ENCODE peak calls at places on chromosomes 13 and 19, in seven cellular contexts. H is ascending aorta, J is cardiac muscle cell, K is SK-N-SH, Y is AG10803, O is epithelial cell of esophagus, G is D721Med. B is an unnamed sample.

GRCh38 chr19:632228-633067 is 889 bp downstream of the POLRMT start:
- DNase-seq in Y (peak), J (peak), K (peak), H (no peak), O (peak), G (no peak), B (no peak)

GRCh38 chr13:40438999-40439797 is 227.2 kb downstream of the FOXO1 start:
- DNase-seq in K (no peak), Y (peak), H (no peak), G (no peak), J (peak), O (no peak), B (no peak)

GRCh38 chr19:6890938-6891337 is 3.6 kb downstream of the ADGRE1 start:
- DNase-seq in J (no peak), H (no peak), O (no peak), Y (no peak), K (no peak), G (no peak), B (no peak)

GRCh38 chr13:89457977-89458376 is 1786.8 kb downstream of the SLITRK5 start:
- DNase-seq in K (no peak), Y (peak), O (peak), J (peak), H (no peak), G (no peak), B (no peak)

GRCh38 chr13:83057119-83057518 is 825.2 kb downstream of the SLITRK1 start:
- DNase-seq in J (no peak), O (no peak), Y (peak), K (no peak), H (no peak), G (no peak), B (no peak)

GRCh38 chr19:13093407-13094284 is 9.0 kb downstream of the LYL1 start:
- DNase-seq in Y (peak), G (peak), K (peak), J (peak), H (peak), O (peak), B (no peak)

GRCh38 chr13:35917942-35918645 is 213.1 kb downstream of the DCLK1 start:
- DNase-seq in G (no peak), O (no peak), Y (peak), J (no peak), K (no peak), H (no peak), B (no peak)

GRCh38 chr19:14770944-14771839 is 7.2 kb downstream of the ADGRE2 start:
- DNase-seq in Y (no peak), G (no peak), H (peak), J (no peak), O (no peak), K (no peak), B (peak)

GRCh38 chr13:20165417-20166257 is 4.8 kb upstream of the GJA3 start:
- DNase-seq in O (peak), Y (no peak), G (no peak), J (no peak), K (no peak), H (no peak), B (no peak)

GRCh38 chr19:41965127-41965526 is 6.0 kb upstream of the RABAC1 start:
- DNase-seq in K (no peak), G (no peak), O (no peak), J (no peak), H (no peak), Y (no peak), B (no peak)

GRCh38 chr13:69565334-69565733 is 542.3 kb upstream of the ATXN8OS start:
- DNase-seq in G (no peak), J (peak), O (peak), Y (no peak), K (peak), H (no peak), B (no peak)
- TF ChIP-seq CTCF in G (peak), J (no peak), O (peak), Y (no peak), K (peak), H (no peak), B (peak)

DNA sequence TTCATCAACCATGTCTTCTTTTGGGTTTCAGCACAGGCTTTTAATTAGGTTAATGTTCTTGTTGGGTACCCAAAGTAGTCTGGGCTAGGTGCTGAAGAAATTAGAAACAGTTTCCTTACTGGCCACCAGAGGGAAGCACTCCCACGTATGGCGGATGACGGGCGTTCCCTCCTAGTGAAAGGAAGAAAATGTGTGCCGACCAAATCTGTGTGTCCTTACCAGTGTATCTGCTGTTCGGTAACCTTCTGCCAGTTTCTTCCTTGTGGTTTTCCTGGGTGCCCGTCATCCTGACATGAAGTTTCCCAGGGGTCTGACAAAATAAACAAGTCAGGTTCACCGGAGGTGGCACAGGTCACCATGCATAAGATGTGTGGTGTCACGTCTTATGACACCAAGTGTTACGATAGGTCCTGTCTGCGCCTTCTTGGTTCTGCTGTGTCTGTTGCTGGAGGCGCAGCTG is 6.0 kb upstream of the WDR88 start:
- DNase-seq in H (no peak), Y (peak), G (peak), O (peak), J (peak), K (peak), B (no peak)
- TF ChIP-seq CTCF in H (peak), Y (peak), G (peak), O (peak), J (peak), K (peak), B (peak)

GRCh38 chr13:80339841-80340642 is 884 bp downstream of the SPRY2 start:
- DNase-seq in G (no peak), Y (no peak), O (peak), H (peak), K (peak), J (peak), B (peak)

GRCh38 chr13:80337706-80338105 is 3.2 kb downstream of the SPRY2 start:
- DNase-seq in O (peak), H (no peak), J (peak), G (no peak), K (no peak), Y (no peak), B (no peak)

GRCh38 chr13:80339578-80339840 is 1.4 kb downstream of the SPRY2 start:
- DNase-seq in H (no peak), Y (no peak), O (peak), K (peak), J (no peak), G (no peak), B (no peak)

GRCh38 chr13:80340643-80341097 is 256 bp downstream of the SPRY2 start:
- DNase-seq in K (no peak), Y (peak), H (no peak), J (peak), G (no peak), O (peak), B (no peak)

GRCh38 chr13:80338781-80339577 is 1.9 kb downstream of the SPRY2 start:
- DNase-seq in Y (peak), K (peak), H (peak), J (peak), O (peak), G (no peak), B (peak)
- TF ChIP-seq CTCF in Y (peak), K (peak), H (no peak), J (peak), O (no peak), G (no peak), B (peak)

DNA sequence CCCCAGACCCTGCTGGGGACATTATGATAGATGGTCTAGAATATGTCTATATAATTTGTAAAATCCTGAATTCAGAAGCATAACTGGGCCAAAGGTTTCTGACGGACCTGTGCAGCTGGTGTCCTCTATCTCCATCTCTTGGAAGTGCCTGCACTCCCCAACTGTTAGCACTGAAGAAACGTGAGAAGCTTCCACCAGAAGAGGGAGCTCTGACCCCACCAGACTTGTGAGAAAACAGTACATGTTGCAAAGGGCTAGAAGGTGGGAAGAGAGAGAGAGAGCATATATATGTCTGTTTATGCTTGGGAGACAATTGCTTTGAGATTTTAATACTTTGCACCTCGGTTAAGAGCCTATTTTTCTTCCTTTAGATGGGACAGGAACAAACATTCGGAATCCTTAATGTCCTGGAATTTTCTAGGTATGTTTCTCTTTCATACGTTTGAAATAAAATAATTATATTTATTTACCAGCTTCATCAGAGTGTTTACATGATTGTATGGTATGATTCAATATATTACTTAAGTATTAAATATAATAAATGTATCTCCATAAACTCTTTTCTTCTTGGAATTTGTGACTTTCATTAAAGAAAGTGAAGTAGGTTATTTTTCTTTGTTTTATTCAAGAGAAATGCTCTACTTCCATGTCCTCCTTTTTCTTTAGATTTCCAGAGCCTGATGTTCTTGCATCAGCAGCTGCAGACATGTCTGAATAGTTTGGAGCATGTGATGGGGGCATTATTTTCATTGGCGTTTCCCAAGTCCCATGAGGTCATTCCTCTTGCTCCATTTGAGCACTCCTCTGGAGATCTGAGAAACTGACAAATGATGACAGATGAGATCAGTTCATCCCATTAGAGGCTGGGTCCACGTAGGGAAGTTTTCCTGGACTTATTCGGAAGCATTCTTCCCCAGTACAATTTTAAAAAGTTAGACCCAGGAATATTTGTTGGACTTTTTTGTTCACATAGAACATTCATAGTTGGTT is 203.0 kb downstream of the ATP8A2 start:
- DNase-seq in O (peak), H (peak), Y (peak), G (peak), K (peak), J (peak), B (peak)
- TF ChIP-seq CTCF in O (peak), H (peak), Y (peak), G (peak), K (peak), J (peak), B (peak)

GRCh38 chr19:55778331-55778730 is 9.4 kb downstream of the RFPL4AL1 start:
- DNase-seq in H (no peak), Y (no peak), G (no peak), K (no peak), J (no peak), O (no peak), B (no peak)

GRCh38 chr19:55781112-55781511 is 12.2 kb downstream of the RFPL4AL1 start:
- DNase-seq in Y (no peak), G (no peak), H (no peak), K (no peak), O (no peak), J (no peak), B (no peak)

DNA sequence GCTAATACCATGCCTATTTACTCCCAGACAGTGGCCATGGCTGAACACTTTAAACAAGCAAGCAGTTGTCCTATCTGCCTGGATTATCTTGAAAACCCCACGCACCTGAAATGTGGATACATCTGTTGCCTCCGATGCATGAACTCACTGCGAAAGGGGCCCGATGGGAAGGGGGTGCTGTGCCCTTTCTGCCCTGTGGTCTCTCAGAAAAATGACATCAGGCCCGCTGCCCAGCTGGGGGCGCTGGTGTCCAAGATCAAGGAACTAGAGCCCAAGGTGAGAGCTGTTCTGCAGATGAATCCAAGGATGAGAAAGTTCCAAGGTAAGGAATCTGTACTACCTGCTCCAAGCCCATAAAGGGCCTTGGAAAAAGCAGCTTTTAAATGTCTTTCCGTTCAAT is 8.6 kb downstream of the RFPL4AL1 start:
- DNase-seq in G (no peak), J (no peak), K (peak), Y (no peak), O (no peak), H (no peak), B (no peak)
- TF ChIP-seq CTCF in G (peak), J (no peak), K (peak), Y (no peak), O (no peak), H (no peak), B (no peak)

GRCh38 chr13:96661612-96662011 is 332.7 kb downstream of the OXGR1 start:
- DNase-seq in K (no peak), O (no peak), J (no peak), G (no peak), H (no peak), Y (no peak), B (no peak)
- TF ChIP-seq CTCF in K (no peak), O (no peak), J (no peak), G (no peak), H (no peak), Y (no peak), B (no peak)

GRCh38 chr13:57557979-57558529 is 73.5 kb upstream of the PCDH17 start:
- DNase-seq in K (peak), G (no peak), O (peak), H (no peak), Y (no peak), J (peak), B (no peak)
- TF ChIP-seq CTCF in K (peak), G (peak), O (no peak), H (no peak), Y (no peak), J (no peak), B (peak)

DNA sequence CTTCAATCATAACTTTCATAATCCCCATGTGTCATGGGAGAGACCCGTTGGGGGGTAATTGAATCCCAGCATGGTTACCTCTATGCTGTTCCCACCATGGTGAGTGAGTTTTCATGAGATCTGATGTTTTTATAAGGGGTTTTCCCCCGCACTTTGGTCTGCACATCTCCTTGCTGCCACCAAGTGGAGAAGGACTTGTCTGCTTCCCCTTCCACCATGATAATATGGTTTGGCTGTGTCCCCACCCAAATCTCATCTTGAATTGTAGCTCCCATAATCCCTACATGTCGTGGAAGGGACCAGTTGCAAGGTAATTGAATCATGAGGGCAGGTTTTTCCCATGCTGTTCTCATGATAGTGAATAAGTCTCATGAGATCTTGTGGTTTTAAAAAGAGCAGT is 524.9 kb downstream of the SLITRK5 start:
- DNase-seq in G (no peak), O (no peak), K (no peak), H (no peak), J (no peak), Y (no peak), B (no peak)
- TF ChIP-seq CTCF in G (no peak), O (no peak), K (no peak), H (no peak), J (no peak), Y (no peak), B (no peak)

GRCh38 chr13:59790626-59791025 is 373.1 kb downstream of the DIAPH3 start:
- DNase-seq in H (no peak), O (no peak), K (no peak), J (peak), G (no peak), Y (peak), B (no peak)
- TF ChIP-seq CTCF in H (no peak), O (no peak), K (no peak), J (no peak), G (no peak), Y (no peak), B (no peak)